ENCODE peak calls at places on chromosomes 13 and 19, in seven cellular contexts. K is H1, X is aorta, J is left lung, D is A549, L is stomach, R is neuronal stem cell. H is an unnamed sample.

GRCh38 chr13:98546402-98546801 is 30.5 kb downstream of the STK24 start:
- DNase-seq in K (no peak), X (no peak), J (no peak), D (no peak), L (no peak), R (no peak), H (no peak)

GRCh38 chr13:109215377-109215776 is 571.0 kb downstream of the IRS2 start:
- DNase-seq in K (no peak), X (no peak), J (no peak), D (no peak), L (no peak), R (no peak), H (no peak)

GRCh38 chr19:40756502-40757110 is 5.6 kb downstream of the SNRPA start:
- DNase-seq in K (no peak), X (no peak), J (no peak), D (no peak), L (no peak), R (no peak), H (no peak)

GRCh38 chr13:55440465-55441085 is 1700.1 kb upstream of the PRR20A start:
- DNase-seq in K (no peak), X (no peak), J (no peak), D (no peak), L (no peak), R (no peak), H (no peak)

GRCh38 chr13:83878691-83879410 is 3.4 kb downstream of the SLITRK1 start:
- DNase-seq in K (no peak), X (no peak), J (no peak), D (no peak), L (no peak), R (no peak), H (no peak)

GRCh38 chr19:19539738-19540703 is 2.0 kb downstream of the CILP2 start:
- DNase-seq in K (peak), X (peak), J (peak), D (peak), L (peak), R (no peak), H (no peak)

GRCh38 chr19:391199-391557 is 17.8 kb downstream of the C2CD4C start:
- DNase-seq in K (no peak), X (peak), J (no peak), D (no peak), L (no peak), R (no peak), H (no peak)

GRCh38 chr19:4467835-4468234 is 4.3 kb upstream of the HDGFL2 start:
- DNase-seq in K (no peak), X (no peak), J (no peak), D (no peak), L (no peak), R (no peak), H (no peak)

GRCh38 chr13:37473035-37473434 is 125.5 kb downstream of the POSTN start:
- DNase-seq in K (no peak), X (no peak), J (no peak), D (no peak), L (no peak), R (no peak), H (no peak)

GRCh38 chr19:848457-848921 is 3.6 kb upstream of the ELANE start:
- DNase-seq in K (no peak), X (no peak), J (no peak), D (no peak), L (no peak), R (no peak), H (no peak)

GRCh38 chr13:45875951-45876350 is 24.4 kb upstream of the SIAH3 start:
- DNase-seq in K (no peak), X (no peak), J (no peak), D (no peak), L (no peak), R (no peak), H (no peak)

GRCh38 chr19:16588089-16588823 is 16.0 kb upstream of the SLC35E1 start:
- DNase-seq in K (no peak), X (no peak), J (no peak), D (no peak), L (no peak), R (no peak), H (no peak)

DNA sequence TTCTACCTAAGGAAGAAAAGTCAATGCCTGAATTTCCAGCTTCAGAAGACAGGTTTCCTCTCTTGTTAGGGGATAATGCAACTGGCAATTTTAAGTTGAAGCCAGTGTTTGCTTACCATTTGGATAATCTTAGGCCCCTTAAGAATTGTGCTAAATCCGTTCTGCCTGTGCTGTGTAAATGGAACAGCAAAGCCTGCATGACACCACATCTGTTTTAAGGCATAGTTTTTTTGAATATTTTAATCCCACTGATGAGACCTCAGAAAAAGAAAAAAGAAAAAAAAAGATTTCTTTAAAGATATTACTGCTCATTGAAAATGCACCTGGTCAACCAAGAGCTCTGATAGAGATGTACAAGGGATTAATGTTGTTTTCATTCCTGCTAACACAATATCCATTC is 419.2 kb downstream of the SLITRK6 start:
- DNase-seq in K (no peak), X (no peak), J (no peak), D (no peak), L (no peak), R (no peak), H (no peak)
- H3K4me3 ChIP-seq in K (no peak), X (no peak), J (no peak), D (no peak), L (no peak), R (no peak), H (no peak)

GRCh38 chr13:60720590-60720989 is 323.6 kb downstream of the TDRD3 start:
- DNase-seq in K (no peak), X (no peak), J (no peak), D (no peak), L (no peak), R (no peak), H (no peak)

GRCh38 chr13:60716296-60716695 is 319.3 kb downstream of the TDRD3 start:
- DNase-seq in K (no peak), X (no peak), J (no peak), D (no peak), L (no peak), R (no peak), H (no peak)

GRCh38 chr13:60721063-60721462 is 324.0 kb downstream of the TDRD3 start:
- DNase-seq in K (no peak), X (no peak), J (no peak), D (no peak), L (no peak), R (no peak), H (peak)
- H3K27ac ChIP-seq in K (no peak), X (no peak), J (no peak), D (no peak), L (no peak), R (no peak), H (peak)

GRCh38 chr19:42303101-42303464 is 659 bp upstream of the PAFAH1B3 start:
- DNase-seq in K (no peak), X (no peak), J (no peak), D (no peak), L (no peak), R (no peak), H (no peak)
- H3K4me3 ChIP-seq in K (peak), X (no peak), J (peak), D (peak), L (peak), R (peak), H (peak)

DNA sequence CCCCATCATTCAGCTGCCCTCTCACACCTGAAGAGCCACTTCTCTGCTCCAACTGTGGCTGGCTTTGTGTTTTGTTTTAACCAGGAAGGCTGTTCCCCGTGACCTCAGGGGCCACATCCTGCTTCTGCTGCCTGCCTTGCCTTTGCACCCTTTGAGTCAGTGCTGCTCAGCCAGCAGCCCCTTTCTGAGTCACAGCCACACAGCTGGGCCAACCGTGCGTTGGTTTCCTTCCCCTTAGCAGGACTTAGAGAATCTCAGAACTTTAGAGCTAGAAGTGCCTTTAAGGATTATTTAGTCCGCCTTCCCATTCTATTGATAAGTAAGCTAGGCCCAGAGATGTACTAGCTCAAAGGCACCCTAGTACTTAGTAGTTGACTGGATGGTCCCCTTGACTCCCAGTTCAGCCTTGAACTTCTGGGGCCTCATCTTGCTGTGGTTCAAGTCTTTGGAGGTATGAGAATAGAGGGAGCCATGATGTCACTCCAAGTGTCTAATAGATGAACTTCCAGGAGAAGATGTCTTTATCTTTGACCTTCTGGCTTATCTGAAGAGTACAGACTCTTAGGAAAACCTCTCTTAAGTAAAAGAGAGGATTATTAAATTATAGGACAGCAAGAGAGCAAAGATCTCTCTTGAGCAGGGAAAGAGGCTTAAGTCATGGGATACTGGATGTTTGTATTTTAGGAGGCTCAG is 8.0 kb downstream of the RGCC start:
- DNase-seq in K (no peak), X (peak), J (peak), D (no peak), L (peak), R (no peak), H (no peak)
- H3K27ac ChIP-seq in K (no peak), X (peak), J (peak), D (no peak), L (no peak), R (no peak), H (no peak)

DNA sequence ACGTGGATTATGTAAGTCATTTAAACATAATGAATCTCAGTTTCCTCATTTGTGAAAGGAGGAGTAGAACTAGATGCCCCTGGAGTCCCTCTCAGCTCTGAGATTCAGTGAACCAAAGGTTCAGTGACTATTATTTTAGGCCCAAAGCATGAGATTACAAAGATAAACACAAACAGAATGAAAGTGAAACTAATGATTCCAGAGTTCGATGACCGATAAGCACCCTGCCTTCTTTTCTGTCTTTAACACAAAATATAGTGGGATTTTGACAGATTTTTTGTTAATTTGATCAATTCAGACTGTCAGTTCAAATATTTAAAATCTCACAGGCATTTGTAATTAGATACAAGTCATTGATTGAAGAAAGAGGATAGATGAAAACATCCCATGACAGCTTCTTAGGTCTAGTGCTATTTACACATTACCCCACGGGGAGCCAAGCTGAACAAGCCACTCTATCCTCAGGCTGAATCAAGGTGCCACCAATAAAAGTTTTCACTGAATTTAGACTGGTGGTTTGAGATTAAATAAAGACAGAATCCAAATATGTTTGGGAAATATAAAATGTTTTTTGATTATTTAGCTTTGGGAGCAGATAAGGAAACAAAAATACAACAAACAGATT is 64.6 kb upstream of the RAP2A start:
- DNase-seq in K (no peak), X (no peak), J (no peak), D (no peak), L (no peak), R (no peak), H (no peak)
- H3K4me3 ChIP-seq in K (no peak), X (peak), J (peak), D (peak), L (peak), R (no peak), H (no peak)

H was measured in SK-N-MC.